ENCODE peak calls at places on chromosomes 1 and 21, in five cellular contexts. L, X, V, S and C are unnamed samples.

GRCh38 chr1:30148676-30149075 is 574.7 kb downstream of the MATN1 start:
- DNase-seq in L (no peak), X (no peak), V (no peak), S (no peak), C (no peak)

GRCh38 chr1:172719694-172720138 is 60.8 kb downstream of the FASLG start:
- DNase-seq in L (peak), X (no peak), V (no peak), S (peak), C (peak)

GRCh38 chr1:10621906-10622305 is 147.2 kb downstream of the PEX14 start:
- DNase-seq in L (no peak), X (no peak), V (no peak), S (no peak), C (no peak)

GRCh38 chr1:19975423-19976193 is 3.8 kb downstream of the PLA2G2A start:
- DNase-seq in L (no peak), X (no peak), V (no peak), S (no peak), C (no peak)

GRCh38 chr21:37675202-37675801 is 241.0 kb downstream of the KCNJ6 start:
- DNase-seq in L (peak), X (peak), V (peak), S (peak), C (peak)

GRCh38 chr1:26035959-26036755 is 9.8 kb downstream of the SLC30A2 start:
- DNase-seq in L (peak), X (peak), V (peak), S (peak), C (peak)

GRCh38 chr1:228921473-228921872 is 186.2 kb downstream of the RHOU start:
- DNase-seq in L (no peak), X (peak), V (no peak), S (no peak), C (no peak)

GRCh38 chr1:214143015-214143775 is 137.8 kb upstream of the SMYD2 start:
- DNase-seq in L (no peak), X (no peak), V (no peak), S (no peak), C (no peak)

GRCh38 chr1:194537521-194537920 is 1351.1 kb upstream of the B3GALT2 start:
- DNase-seq in L (no peak), X (no peak), V (no peak), S (no peak), C (no peak)

GRCh38 chr1:112358061-112358770 is 37.8 kb upstream of the CTTNBP2NL start:
- DNase-seq in L (no peak), X (no peak), V (no peak), S (no peak), C (no peak)

GRCh38 chr1:85289207-85289847 is 12.9 kb upstream of the BCL10 start:
- DNase-seq in L (no peak), X (no peak), V (no peak), S (no peak), C (peak)

GRCh38 chr1:78003882-78004718 is 639 bp upstream of the DNAJB4 start:
- DNase-seq in L (peak), X (no peak), V (peak), S (peak), C (peak)

GRCh38 chr1:59029768-59030167 is 245.9 kb upstream of the JUN start:
- DNase-seq in L (no peak), X (no peak), V (no peak), S (no peak), C (no peak)

GRCh38 chr21:37045139-37045538 is 27.7 kb downstream of the PIGP start:
- DNase-seq in L (peak), X (no peak), V (no peak), S (no peak), C (no peak)

GRCh38 chr1:16298653-16299052 is 53.6 kb downstream of the FBXO42 start:
- DNase-seq in L (no peak), X (no peak), V (peak), S (no peak), C (no peak)

GRCh38 chr1:230156068-230156467 is 89.0 kb downstream of the GALNT2 start:
- DNase-seq in L (no peak), X (no peak), V (no peak), S (no peak), C (no peak)

GRCh38 chr21:15624646-15625045 is 105.1 kb upstream of the USP25 start:
- DNase-seq in L (no peak), X (no peak), V (no peak), S (no peak), C (no peak)

GRCh38 chr21:33206771-33207290 is 22.9 kb upstream of the IFNAR2 start:
- DNase-seq in L (no peak), X (peak), V (no peak), S (no peak), C (no peak)

GRCh38 chr1:156155760-156156495 is 2.5 kb downstream of the SEMA4A start:
- DNase-seq in L (peak), X (no peak), V (no peak), S (no peak), C (no peak)

GRCh38 chr1:4969556-4970129 is 315.2 kb downstream of the AJAP1 start:
- DNase-seq in L (no peak), X (no peak), V (no peak), S (no peak), C (no peak)

GRCh38 chr1:12426030-12426429 is 192.0 kb downstream of the DHRS3 start:
- DNase-seq in L (no peak), X (no peak), V (no peak), S (no peak), C (no peak)

GRCh38 chr1:147717051-147717705 is 43.2 kb downstream of the GJA5 start:
- DNase-seq in L (peak), X (no peak), V (peak), S (no peak), C (peak)

GRCh38 chr1:39214998-39215873 is 10.7 kb downstream of the MACF1 start:
- DNase-seq in L (peak), X (no peak), V (peak), S (no peak), C (no peak)

GRCh38 chr1:27099154-27099903 is 55.6 kb downstream of the SLC9A1 start:
- DNase-seq in L (peak), X (peak), V (peak), S (no peak), C (no peak)

GRCh38 chr1:94725566-94725965 is 94.6 kb upstream of the SLC44A3 start:
- DNase-seq in L (no peak), X (no peak), V (no peak), S (no peak), C (no peak)

GRCh38 chr1:155127105-155127671 is 488 bp upstream of the EFNA1 start:
- DNase-seq in L (no peak), X (peak), V (peak), S (peak), C (peak)

GRCh38 chr1:247456914-247457638 is 828 bp downstream of the OR2B11 start:
- DNase-seq in L (no peak), X (no peak), V (no peak), S (no peak), C (no peak)

GRCh38 chr1:41976671-41977070 is 57.9 kb upstream of the HIVEP3 start:
- DNase-seq in L (no peak), X (no peak), V (no peak), S (no peak), C (no peak)

GRCh38 chr1:237303929-237304328 is 261.9 kb downstream of the RYR2 start:
- DNase-seq in L (no peak), X (no peak), V (no peak), S (no peak), C (no peak)

GRCh38 chr1:230584660-230585059 is 57.6 kb upstream of the COG2 start:
- DNase-seq in L (no peak), X (no peak), V (no peak), S (no peak), C (no peak)

GRCh38 chr1:219669556-219669955 is 56.7 kb upstream of the ZC3H11B start:
- DNase-seq in L (no peak), X (no peak), V (no peak), S (no peak), C (no peak)

GRCh38 chr1:43520100-43520828 is 10.4 kb upstream of the PTPRF start:
- DNase-seq in L (no peak), X (no peak), V (no peak), S (no peak), C (no peak)

GRCh38 chr1:102897537-102897936 is 210.8 kb downstream of the COL11A1 start:
- DNase-seq in L (no peak), X (no peak), V (no peak), S (no peak), C (no peak)

GRCh38 chr21:45612096-45613019 is 31.2 kb upstream of the PCBP3 start:
- DNase-seq in L (no peak), X (no peak), V (peak), S (no peak), C (no peak)

GRCh38 chr1:210311726-210312493 is 16.8 kb upstream of the HHAT start:
- DNase-seq in L (no peak), X (no peak), V (no peak), S (no peak), C (no peak)

GRCh38 chr1:234962340-234962989 is 166.2 kb downstream of the TOMM20 start:
- DNase-seq in L (peak), X (no peak), V (no peak), S (no peak), C (no peak)

GRCh38 chr1:151047925-151048644 is 534 bp downstream of the C1orf56 start:
- DNase-seq in L (no peak), X (peak), V (peak), S (peak), C (peak)
- TF ChIP-seq CTCF in L (no peak), X (no peak), V (no peak), S (peak), C (peak)

GRCh38 chr1:15296602-15297321 is 49.7 kb downstream of the FHAD1 start:
- DNase-seq in L (no peak), X (no peak), V (no peak), S (no peak), C (no peak)
- TF ChIP-seq CTCF in L (no peak), X (no peak), V (no peak), S (no peak), C (no peak)

GRCh38 chr1:18373882-18374493 is 106.7 kb upstream of the KLHDC7A start:
- DNase-seq in L (peak), X (no peak), V (peak), S (peak), C (peak)
- TF ChIP-seq CTCF in L (peak), X (no peak), V (peak), S (peak), C (no peak)

DNA sequence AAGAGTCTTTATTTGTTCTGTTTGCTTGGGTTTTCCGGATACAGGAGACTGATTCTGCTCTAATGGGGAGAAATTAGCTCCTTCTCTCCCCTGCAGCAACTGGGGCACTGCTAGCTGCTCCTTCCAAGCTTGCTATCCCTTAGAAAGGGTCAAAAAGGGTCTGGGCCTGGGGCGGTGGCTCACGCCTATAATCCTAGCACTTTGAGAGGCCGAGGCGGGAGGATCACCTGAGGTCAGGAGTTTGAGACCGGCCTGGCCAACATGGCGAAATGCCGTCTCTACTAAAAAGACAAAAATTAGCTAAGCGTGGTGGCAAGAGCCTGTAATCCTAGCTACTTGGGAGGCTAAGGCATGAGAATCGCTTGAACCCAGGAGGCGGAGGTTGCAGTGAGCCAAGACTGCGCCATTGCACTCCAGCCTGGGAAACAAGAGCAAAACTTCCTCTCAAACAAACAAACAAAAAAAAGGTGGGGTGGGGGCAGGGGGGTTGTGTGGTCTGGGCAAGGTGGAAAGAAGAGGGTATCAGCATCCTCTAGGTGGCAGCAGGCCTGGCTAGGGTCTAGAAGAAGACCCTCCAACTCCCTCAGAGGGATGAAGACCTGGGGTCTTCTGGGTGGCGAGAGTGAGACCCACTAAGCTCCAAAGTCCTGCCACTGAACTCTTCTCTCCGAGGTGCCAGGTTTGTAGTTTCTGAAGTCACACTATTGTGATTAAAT is 15.4 kb upstream of the TBX15 start:
- DNase-seq in L (no peak), X (no peak), V (no peak), S (no peak), C (no peak)
- TF ChIP-seq CTCF in L (peak), X (no peak), V (no peak), S (no peak), C (no peak)

GRCh38 chr1:35454175-35454574 is 103.0 kb downstream of the KIAA0319L start:
- DNase-seq in L (no peak), X (no peak), V (no peak), S (no peak), C (no peak)

GRCh38 chr1:35452086-35452485 is 105.1 kb downstream of the KIAA0319L start:
- DNase-seq in L (no peak), X (peak), V (peak), S (no peak), C (no peak)

GRCh38 chr1:35451125-35451528 is 106.1 kb downstream of the KIAA0319L start:
- DNase-seq in L (peak), X (peak), V (peak), S (peak), C (peak)

GRCh38 chr1:35449334-35450008 is 107.7 kb downstream of the KIAA0319L start:
- DNase-seq in L (no peak), X (no peak), V (no peak), S (no peak), C (no peak)

DNA sequence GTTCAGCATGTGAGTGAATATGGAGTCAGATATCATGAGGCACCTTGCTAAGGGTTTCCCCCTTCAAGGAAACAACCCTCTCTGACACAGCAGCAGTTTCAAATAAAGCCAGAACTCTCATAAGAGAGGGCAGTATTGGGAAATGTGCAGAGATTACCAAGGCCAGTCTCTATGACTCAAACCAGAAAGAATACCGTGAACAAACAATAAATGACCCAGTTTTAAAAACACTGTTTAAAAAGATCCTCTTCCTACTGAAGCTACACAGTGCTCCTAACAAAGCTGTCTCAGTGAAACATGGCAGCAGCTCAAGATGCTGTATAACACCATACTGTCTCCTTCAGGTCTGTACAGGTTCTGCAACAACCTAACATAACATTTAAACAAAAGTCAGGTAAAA is 102.6 kb downstream of the KIAA0319L start:
- DNase-seq in L (no peak), X (no peak), V (no peak), S (no peak), C (no peak)
- TF ChIP-seq CTCF in L (no peak), X (no peak), V (no peak), S (no peak), C (no peak)